ENCODE peak calls at places on chromosomes 6 and 20, in five cellular contexts. U is SK-N-SH, E is A549, F is GM12878, J is K562. O is an unnamed sample.

GRCh38 chr6:149991838-149992237 is 28.1 kb downstream of the ULBP1 start:
- DNase-seq in U (no peak), F (no peak), E (no peak), J (no peak), O (no peak)

GRCh38 chr6:44471271-44471981 is 83.9 kb downstream of the CDC5L start:
- DNase-seq in E (no peak), F (no peak), U (no peak), J (peak; percentile 64), O (no peak)

GRCh38 chr6:145848555-145848954 is 34.0 kb upstream of the FBXO30 start:
- DNase-seq in J (no peak), U (peak; percentile 23), E (no peak), F (no peak), O (no peak)

GRCh38 chr6:10163159-10163962 is 251.5 kb downstream of the TFAP2A start:
- DNase-seq in F (no peak), J (no peak), U (no peak), E (no peak), O (no peak)

GRCh38 chr20:56222945-56223344 is 25.6 kb upstream of the MC3R start:
- DNase-seq in U (no peak), F (no peak), E (no peak), J (no peak), O (no peak)

GRCh38 chr6:166670013-166670412 is 43.0 kb upstream of the RPS6KA2 start:
- DNase-seq in U (no peak), J (no peak), F (no peak), E (no peak), O (no peak)

GRCh38 chr20:440148-440547 is 22.2 kb downstream of the TBC1D20 start:
- DNase-seq in U (no peak), E (no peak), J (no peak), F (no peak), O (no peak)

GRCh38 chr6:150924808-150925654 is 59.5 kb downstream of the MTHFD1L start:
- DNase-seq in U (no peak), J (no peak), F (no peak), E (peak; percentile 6), O (peak; percentile 35)

GRCh38 chr6:15456422-15456821 is 206.4 kb downstream of the DTNBP1 start:
- DNase-seq in E (no peak), F (no peak), U (no peak), J (no peak), O (no peak)

GRCh38 chr20:38272398-38272797 is 11.9 kb upstream of the KIAA1755 start:
- DNase-seq in F (no peak), J (no peak), E (no peak), U (no peak), O (peak; percentile 74)

GRCh38 chr6:133646021-133646682 is 242.8 kb upstream of the TCF21 start:
- DNase-seq in U (no peak), J (no peak), F (no peak), E (peak; percentile 55), O (peak; percentile 47)

GRCh38 chr6:98825602-98826230 is 8.7 kb upstream of the POU3F2 start:
- DNase-seq in U (no peak), E (no peak), F (no peak), J (no peak), O (no peak)

GRCh38 chr20:21251278-21251677 is 51.9 kb upstream of the XRN2 start:
- DNase-seq in F (no peak), E (no peak), U (no peak), J (no peak), O (no peak)

GRCh38 chr6:38554700-38555413 is 84.9 kb downstream of the BTBD9 start:
- DNase-seq in F (no peak), U (no peak), E (no peak), J (no peak), O (peak; percentile 72)
- TF ChIP-seq RAD21 in F (no peak), U (no peak), E (no peak), J (no peak), O (no peak)

GRCh38 chr6:53366128-53366527 is 17.4 kb upstream of the ELOVL5 start:
- DNase-seq in F (no peak), E (no peak), U (no peak), J (no peak), O (no peak)
- TF ChIP-seq RAD21 in F (no peak), E (no peak), U (no peak), J (no peak), O (no peak)

GRCh38 chr20:16664031-16664430 is 65.8 kb upstream of the SNRPB2 start:
- DNase-seq in F (no peak), E (no peak), U (no peak), J (no peak), O (no peak)
- TF ChIP-seq RAD21 in F (no peak), E (no peak), U (no peak), J (no peak), O (no peak)

GRCh38 chr6:111799576-111800467 is 73.4 kb downstream of the FYN start:
- DNase-seq in F (no peak), J (no peak), E (no peak), U (no peak), O (peak; percentile 36)
- TF ChIP-seq RAD21 in F (no peak), J (peak; percentile 42), E (no peak), U (no peak), O (no peak)